ENCODE peak calls at places on chromosomes 3 and 15, in five cellular contexts. P is HFFc6, S is fibroblast of lung, I is IMR-90, O is BJ. T is an unnamed sample.

GRCh38 chr3:23301817-23302216 is 98.7 kb downstream of the UBE2E2 start:
- DNase-seq in P (no peak), S (no peak), I (no peak), O (no peak), T (no peak)

GRCh38 chr15:59369597-59369996 is 3.1 kb downstream of the MYO1E start:
- DNase-seq in P (no peak), S (no peak), I (no peak), O (no peak), T (no peak)

GRCh38 chr15:57213783-57214366 is 162.4 kb upstream of the CGNL1 start:
- DNase-seq in P (peak), S (peak), I (peak), O (no peak), T (no peak)

GRCh38 chr3:38454179-38454883 is 641 bp downstream of the ACVR2B start:
- DNase-seq in P (no peak), S (peak), I (peak), O (no peak), T (no peak)

GRCh38 chr15:81336568-81336967 is 12.6 kb upstream of the STARD5 start:
- DNase-seq in P (peak), S (peak), I (peak), O (no peak), T (no peak)

GRCh38 chr3:40720863-40721262 is 196.1 kb downstream of the ZNF621 start:
- DNase-seq in P (no peak), S (no peak), I (no peak), O (no peak), T (no peak)

GRCh38 chr3:30626443-30627181 is 20.2 kb downstream of the TGFBR2 start:
- DNase-seq in P (peak), S (peak), I (peak), O (no peak), T (peak)

GRCh38 chr15:41936649-41937567 is 35.4 kb downstream of the EHD4 start:
- DNase-seq in P (no peak), S (no peak), I (peak), O (no peak), T (no peak)

GRCh38 chr3:50303038-50303815 is at the start of gene HYAL1:
- DNase-seq in P (no peak), S (no peak), I (no peak), O (no peak), T (no peak)
- TF ChIP-seq CTCF in P (peak), S (peak), I (peak), O (peak), T (peak)

GRCh38 chr3:15066467-15066866 is 1.4 kb upstream of the MRPS25 start:
- DNase-seq in P (no peak), S (no peak), I (no peak), O (no peak), T (no peak)
- TF ChIP-seq CTCF in P (no peak), S (no peak), I (no peak), O (no peak), T (no peak)

GRCh38 chr15:25739687-25740121 is 123.4 kb downstream of the ATP10A start:
- DNase-seq in P (peak), S (peak), I (peak), O (no peak), T (peak)
- TF ChIP-seq CTCF in P (peak), S (peak), I (peak), O (peak), T (peak)

GRCh38 chr15:85579957-85580694 is 199.7 kb downstream of the AKAP13 start:
- DNase-seq in P (no peak), S (no peak), I (no peak), O (no peak), T (no peak)
- TF ChIP-seq CTCF in P (no peak), S (no peak), I (no peak), O (no peak), T (no peak)

GRCh38 chr15:66966256-66966655 is 99.1 kb upstream of the SMAD3 start:
- DNase-seq in P (no peak), S (no peak), I (no peak), O (no peak), T (no peak)
- TF ChIP-seq CTCF in P (peak), S (peak), I (peak), O (peak), T (peak)

T was measured in astrocyte of the cerebellum.